ENCODE peak calls at places on chromosomes 4 and X, in seven cellular contexts. P is neural crest cell, C is A549, I is H1, W is GM12864, K is RWPE1, N is spleen. G is an unnamed sample.

GRCh38 chr4:144611850-144612249 is 34.1 kb upstream of the HHIP start:
- DNase-seq in P (peak), C (peak), I (peak), W (no peak), K (peak), N (no peak), G (peak)

GRCh38 chr4:79081973-79082372 is 142.7 kb upstream of the PAQR3 start:
- DNase-seq in P (no peak), C (no peak), I (no peak), W (no peak), K (no peak), N (no peak), G (no peak)

GRCh38 chrX:19758536-19758935 is 128.9 kb downstream of the SH3KBP1 start:
- DNase-seq in P (no peak), C (no peak), I (no peak), W (no peak), K (peak), N (no peak), G (no peak)

GRCh38 chrX:72128881-72129280 is 2.8 kb downstream of the RTL5 start:
- DNase-seq in P (peak), C (peak), I (peak), W (no peak), K (no peak), N (no peak), G (no peak)

GRCh38 chr4:115279300-115279699 is 165.9 kb upstream of the NDST4 start:
- DNase-seq in P (no peak), C (no peak), I (no peak), W (no peak), K (peak), N (no peak), G (no peak)

GRCh38 chrX:36973575-36973974 is 34.6 kb upstream of the FAM47C start:
- DNase-seq in P (no peak), C (no peak), I (no peak), W (no peak), K (no peak), N (no peak), G (no peak)

GRCh38 chr4:164482788-164483187 is 271.1 kb upstream of the SMIM31 start:
- DNase-seq in P (no peak), C (no peak), I (no peak), W (no peak), K (no peak), N (no peak), G (no peak)

GRCh38 chr4:48546336-48546735 is 56.3 kb downstream of the ZAR1 start:
- DNase-seq in P (peak), C (no peak), I (no peak), W (peak), K (peak), N (no peak), G (no peak)

GRCh38 chr4:137558951-137559350 is 26.7 kb upstream of the PCDH18 start:
- DNase-seq in P (no peak), C (no peak), I (no peak), W (no peak), K (no peak), N (no peak), G (no peak)

GRCh38 chr4:105145913-105146285 is 777 bp upstream of the TET2 start:
- DNase-seq in P (no peak), C (no peak), I (peak), W (no peak), K (no peak), N (peak), G (no peak)

GRCh38 chr4:7903686-7904085 is 36.0 kb downstream of the AFAP1 start:
- DNase-seq in P (no peak), C (no peak), I (no peak), W (no peak), K (no peak), N (no peak), G (no peak)

GRCh38 chr4:99629962-99630554 is 27.6 kb downstream of the C4orf54 start:
- DNase-seq in P (no peak), C (no peak), I (no peak), W (no peak), K (no peak), N (no peak), G (no peak)

GRCh38 chrX:20515841-20516461 is 249.2 kb upstream of the RPS6KA3 start:
- DNase-seq in P (no peak), C (peak), I (no peak), W (peak), K (peak), N (no peak), G (peak)

GRCh38 chrX:45422216-45422925 is 221.7 kb upstream of the DIPK2B start:
- DNase-seq in P (no peak), C (no peak), I (no peak), W (no peak), K (no peak), N (no peak), G (no peak)

GRCh38 chrX:155028749-155029360 is 2.2 kb downstream of the FUNDC2 start:
- DNase-seq in P (no peak), C (no peak), I (no peak), W (no peak), K (no peak), N (no peak), G (no peak)

DNA sequence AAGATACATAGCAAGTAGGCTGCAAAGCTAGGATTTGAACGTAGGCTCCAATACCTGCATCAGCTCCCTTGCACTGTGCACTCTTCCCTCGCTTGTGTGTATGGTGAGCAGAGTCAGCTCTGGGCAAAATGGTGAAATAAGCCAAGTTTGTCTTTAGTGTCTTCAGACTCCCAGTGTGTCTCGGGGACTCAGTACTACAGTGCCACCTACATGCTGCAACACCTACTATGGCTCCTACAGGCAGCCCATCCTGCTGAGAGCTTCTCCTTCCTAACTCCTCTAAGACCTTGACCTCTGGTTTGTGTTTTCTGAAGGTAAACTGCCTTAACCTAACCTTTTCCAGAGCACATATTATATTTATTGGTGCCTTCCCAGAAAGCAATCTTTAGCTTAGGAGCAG is 42.5 kb downstream of the RTL9 start:
- DNase-seq in P (no peak), C (no peak), I (no peak), W (no peak), K (no peak), N (no peak), G (no peak)
- TF ChIP-seq CTCF in P (no peak), C (no peak), I (peak), W (peak), K (no peak), N (no peak), G (no peak)

GRCh38 chrX:47723689-47724088 is 64.7 kb upstream of the UXT start:
- DNase-seq in P (no peak), C (no peak), I (peak), W (no peak), K (no peak), N (peak), G (peak)
- TF ChIP-seq CTCF in P (no peak), C (no peak), I (peak), W (peak), K (no peak), N (no peak), G (peak)

DNA sequence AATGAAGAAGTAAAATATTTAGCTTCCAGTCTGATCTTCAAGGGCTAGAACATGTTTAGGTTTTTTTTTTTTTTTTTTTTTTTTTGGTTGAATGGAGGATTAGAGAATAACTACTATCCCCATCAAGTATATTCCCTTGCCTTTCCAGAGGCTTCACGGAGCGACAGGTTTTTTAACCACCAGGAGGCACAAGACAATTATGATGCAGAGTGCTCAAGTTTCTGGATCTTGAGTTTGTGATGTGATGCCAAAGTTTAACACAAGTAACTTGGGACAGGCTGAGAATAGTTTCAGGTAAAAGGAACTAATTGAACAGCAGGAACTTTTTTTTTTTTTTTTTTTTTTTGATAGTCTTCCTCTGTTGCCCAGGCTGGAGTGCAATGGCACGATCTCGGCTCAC is 30.3 kb downstream of the CCNI start:
- DNase-seq in P (no peak), C (no peak), I (no peak), W (no peak), K (no peak), N (no peak), G (no peak)
- TF ChIP-seq CTCF in P (peak), C (no peak), I (peak), W (no peak), K (no peak), N (no peak), G (no peak)

GRCh38 chr4:69800599-69800998 is 40.2 kb upstream of the SULT1B1 start:
- DNase-seq in P (no peak), C (no peak), I (no peak), W (no peak), K (peak), N (no peak), G (no peak)
- TF ChIP-seq CTCF in P (no peak), C (no peak), I (no peak), W (no peak), K (no peak), N (no peak), G (no peak)

GRCh38 chrX:16883487-16883804 is 13.3 kb upstream of the RBBP7 start:
- DNase-seq in P (no peak), C (no peak), I (no peak), W (no peak), K (no peak), N (no peak), G (no peak)
- TF ChIP-seq CTCF in P (no peak), C (no peak), I (no peak), W (no peak), K (peak), N (no peak), G (no peak)

GRCh38 chrX:65589304-65589703 is 54.7 kb upstream of the LAS1L start:
- DNase-seq in P (no peak), C (no peak), I (no peak), W (no peak), K (no peak), N (no peak), G (no peak)
- TF ChIP-seq CTCF in P (no peak), C (no peak), I (no peak), W (no peak), K (no peak), N (no peak), G (no peak)

GRCh38 chrX:110045988-110046387 is 43.1 kb downstream of the TMEM164 start:
- DNase-seq in P (no peak), C (no peak), I (no peak), W (no peak), K (no peak), N (no peak), G (no peak)
- TF ChIP-seq CTCF in P (peak), C (peak), I (no peak), W (peak), K (no peak), N (no peak), G (no peak)

GRCh38 chr4:74370912-74371311 is 6.0 kb downstream of the EREG start:
- DNase-seq in P (peak), C (peak), I (no peak), W (no peak), K (peak), N (no peak), G (peak)
- TF ChIP-seq CTCF in P (peak), C (peak), I (peak), W (peak), K (peak), N (no peak), G (peak)

G was measured in GM13976.